ENCODE peak calls at places on chromosome 20, in seven cellular contexts. Y is aorta; F is activated CD4-positive, alpha-beta T cell treated with anti-CD3 and anti-CD28 coated beads, Interleukin-2, amount 50 U/mL, for 24 hours; J is H9; Z is activated naive CD4-positive, alpha-beta T cell treated with Interleukin-2 at 50 U/mL for 16 hours; L is NCI-H82; A is AG20443. N is an unnamed sample.

GRCh38 chr20:3691306-3691705 is 9.5 kb upstream of the ADAM33 start:
- DNase-seq in Z (no peak), J (no peak), A (no peak), Y (no peak), F (no peak), L (no peak), N (no peak)

GRCh38 chr20:57398231-57398821 is 7.1 kb downstream of the RBM38 start:
- DNase-seq in Y (peak), F (peak), L (no peak), Z (peak), A (no peak), J (no peak), N (peak)

GRCh38 chr20:50731930-50732690 is 730 bp downstream of the PARD6B start:
- DNase-seq in Y (no peak), A (no peak), L (peak), F (no peak), Z (no peak), J (peak), N (no peak)

GRCh38 chr20:37627060-37627766 is 66.6 kb upstream of the CTNNBL1 start:
- DNase-seq in J (peak), A (peak), L (peak), F (no peak), Z (peak), Y (no peak), N (no peak)

GRCh38 chr20:50794181-50794845 is 548 bp upstream of the BCAS4 start:
- DNase-seq in J (no peak), A (no peak), F (no peak), L (peak), Y (peak), Z (no peak), N (no peak)

GRCh38 chr20:61959301-61959700 is 106.4 kb downstream of the TAF4 start:
- DNase-seq in L (peak), Y (peak), J (peak), F (no peak), A (no peak), Z (no peak), N (peak)

GRCh38 chr20:10398834-10399369 is 35.1 kb downstream of the MKKS start:
- DNase-seq in A (no peak), F (no peak), Y (no peak), Z (no peak), J (no peak), L (peak), N (no peak)

GRCh38 chr20:57205625-57206219 is 60.7 kb downstream of the BMP7 start:
- DNase-seq in J (no peak), Z (no peak), A (peak), L (no peak), Y (no peak), F (no peak), N (no peak)

GRCh38 chr20:17648782-17649730 is 33.0 kb downstream of the RRBP1 start:
- DNase-seq in A (no peak), F (no peak), Z (peak), J (no peak), Y (peak), L (peak), N (no peak)

GRCh38 chr20:47502801-47503239 is 1.1 kb downstream of the NCOA3 start:
- DNase-seq in J (no peak), L (peak), Y (no peak), A (peak), Z (no peak), F (no peak), N (no peak)

GRCh38 chr20:63290677-63291472 is 2.1 kb upstream of the COL20A1 start:
- DNase-seq in A (peak), F (peak), L (peak), Z (peak), Y (no peak), J (peak), N (no peak)

GRCh38 chr20:45370571-45371204 is 7.4 kb downstream of the TP53TG5 start:
- DNase-seq in Z (no peak), Y (no peak), F (no peak), L (no peak), A (no peak), J (peak), N (no peak)

GRCh38 chr20:51508780-51509179 is 33.7 kb downstream of the NFATC2 start:
- DNase-seq in L (no peak), Z (no peak), F (no peak), A (no peak), Y (no peak), J (no peak), N (no peak)

GRCh38 chr20:41395669-41396664 is 29.3 kb upstream of the EMILIN3 start:
- DNase-seq in Y (no peak), A (peak), Z (no peak), F (no peak), J (peak), L (peak), N (peak)

GRCh38 chr20:59819496-59820203 is 113.8 kb downstream of the SYCP2 start:
- DNase-seq in A (no peak), F (no peak), L (no peak), J (peak), Z (no peak), Y (peak), N (no peak)

GRCh38 chr20:21436186-21436585 is 38.9 kb upstream of the NKX2-4 start:
- DNase-seq in F (no peak), J (no peak), L (no peak), Z (no peak), Y (no peak), A (peak), N (no peak)

GRCh38 chr20:4830212-4830607 is 108.5 kb downstream of the PRND start:
- DNase-seq in A (no peak), L (no peak), Z (no peak), J (no peak), Y (no peak), F (no peak), N (no peak)

GRCh38 chr20:1328680-1329330 is at the start of gene SDCBP2:
- DNase-seq in A (peak), Y (no peak), L (no peak), F (no peak), J (peak), Z (no peak), N (no peak)

GRCh38 chr20:4604580-4604979 is 117.1 kb upstream of the PRND start:
- DNase-seq in L (no peak), Z (no peak), A (no peak), J (no peak), F (no peak), Y (no peak), N (no peak)

GRCh38 chr20:63351811-63352591 is 9.1 kb downstream of the CHRNA4 start:
- DNase-seq in J (peak), L (peak), Y (no peak), A (no peak), Z (no peak), F (no peak), N (no peak)

GRCh38 chr20:48102821-48103635 is 317.7 kb upstream of the SULF2 start:
- DNase-seq in F (no peak), A (peak), L (peak), J (no peak), Y (no peak), Z (no peak), N (no peak)

GRCh38 chr20:4532772-4533171 is 188.9 kb upstream of the PRND start:
- DNase-seq in Z (no peak), J (no peak), L (no peak), A (no peak), F (no peak), Y (no peak), N (no peak)

GRCh38 chr20:33377366-33377765 is 24.0 kb downstream of the CDK5RAP1 start:
- DNase-seq in J (no peak), F (no peak), Z (no peak), L (no peak), A (no peak), Y (no peak), N (no peak)

GRCh38 chr20:50415516-50416268 is 94.5 kb upstream of the PTPN1 start:
- DNase-seq in Y (peak), Z (no peak), F (no peak), J (peak), L (no peak), A (peak), N (peak)

N was measured in ovary.